ENCODE peak calls at places on chromosomes 13 and 19, in six cellular contexts. One of them, this sample, is unnamed. For H3K4me1, the result is how much of the 10 kb centered on the place peaks cover.

GRCh38 chr13:98050041-98050466 is 92.8 kb upstream of the FARP1 start:
- DNase-seq in colonic mucosa: no peak
- DNase-seq in left ventricle myocardium inferior: no peak
- DNase-seq in mammary epithelial cell: peak
- DNase-seq in GM23338: no peak
- DNase-seq in CD8-positive, alpha-beta T cell: no peak
- DNase-seq in this sample: no peak

GRCh38 chr13:19927117-19927734 is 31.3 kb upstream of the ZMYM2 start:
- DNase-seq in mammary epithelial cell: peak
- DNase-seq in CD8-positive, alpha-beta T cell: no peak
- DNase-seq in left ventricle myocardium inferior: no peak
- DNase-seq in colonic mucosa: no peak
- DNase-seq in GM23338: peak
- DNase-seq in this sample: no peak

GRCh38 chr13:113168211-113168610 is 9.8 kb downstream of the PROZ start:
- DNase-seq in left ventricle myocardium inferior: no peak
- DNase-seq in colonic mucosa: no peak
- DNase-seq in CD8-positive, alpha-beta T cell: no peak
- DNase-seq in GM23338: no peak
- DNase-seq in mammary epithelial cell: no peak
- DNase-seq in this sample: no peak

GRCh38 chr19:10404888-10405808 is 1.8 kb upstream of the CDC37 start:
- DNase-seq in GM23338: peak
- DNase-seq in CD8-positive, alpha-beta T cell: peak
- DNase-seq in colonic mucosa: no peak
- DNase-seq in mammary epithelial cell: no peak
- DNase-seq in left ventricle myocardium inferior: no peak
- DNase-seq in this sample: no peak

GRCh38 chr19:39406656-39407393 is at the start of gene ZFP36:
- DNase-seq in GM23338: peak
- DNase-seq in left ventricle myocardium inferior: peak
- DNase-seq in mammary epithelial cell: peak
- DNase-seq in colonic mucosa: peak
- DNase-seq in CD8-positive, alpha-beta T cell: peak
- DNase-seq in this sample: peak

GRCh38 chr13:113047587-113047986 is 58.0 kb upstream of the F7 start:
- DNase-seq in CD8-positive, alpha-beta T cell: no peak
- DNase-seq in mammary epithelial cell: no peak
- DNase-seq in colonic mucosa: no peak
- DNase-seq in GM23338: no peak
- DNase-seq in left ventricle myocardium inferior: no peak
- DNase-seq in this sample: no peak

GRCh38 chr13:72849571-72849970 is 67.6 kb downstream of the PIBF1 start:
- DNase-seq in left ventricle myocardium inferior: no peak
- DNase-seq in GM23338: no peak
- DNase-seq in mammary epithelial cell: no peak
- DNase-seq in CD8-positive, alpha-beta T cell: no peak
- DNase-seq in colonic mucosa: no peak
- DNase-seq in this sample: no peak

GRCh38 chr13:114105351-114106225 is 26.8 kb downstream of the RASA3 start:
- DNase-seq in left ventricle myocardium inferior: no peak
- DNase-seq in mammary epithelial cell: no peak
- DNase-seq in GM23338: no peak
- DNase-seq in colonic mucosa: no peak
- DNase-seq in CD8-positive, alpha-beta T cell: no peak
- DNase-seq in this sample: peak

GRCh38 chr13:72638059-72638815 is 89.2 kb downstream of the MZT1 start:
- DNase-seq in mammary epithelial cell: peak
- DNase-seq in CD8-positive, alpha-beta T cell: no peak
- DNase-seq in GM23338: peak
- DNase-seq in colonic mucosa: no peak
- DNase-seq in left ventricle myocardium inferior: no peak
- DNase-seq in this sample: no peak

GRCh38 chr19:47020992-47021496 is 1.4 kb downstream of the NPAS1 start:
- DNase-seq in mammary epithelial cell: no peak
- DNase-seq in CD8-positive, alpha-beta T cell: no peak
- DNase-seq in colonic mucosa: no peak
- DNase-seq in GM23338: peak
- DNase-seq in left ventricle myocardium inferior: no peak
- DNase-seq in this sample: no peak

GRCh38 chr13:75368167-75368566 is 113.8 kb downstream of the TBC1D4 start:
- DNase-seq in mammary epithelial cell: peak
- DNase-seq in colonic mucosa: no peak
- DNase-seq in left ventricle myocardium inferior: no peak
- DNase-seq in CD8-positive, alpha-beta T cell: no peak
- DNase-seq in GM23338: no peak
- DNase-seq in this sample: no peak

GRCh38 chr19:48925240-48925843 is 8.2 kb upstream of the DHDH start:
- DNase-seq in left ventricle myocardium inferior: no peak
- DNase-seq in colonic mucosa: no peak
- DNase-seq in mammary epithelial cell: peak
- DNase-seq in CD8-positive, alpha-beta T cell: no peak
- DNase-seq in GM23338: no peak
- DNase-seq in this sample: no peak

GRCh38 chr19:47489072-47489914 is 5.3 kb upstream of the KPTN start:
- DNase-seq in GM23338: no peak
- DNase-seq in left ventricle myocardium inferior: no peak
- DNase-seq in mammary epithelial cell: no peak
- DNase-seq in CD8-positive, alpha-beta T cell: no peak
- DNase-seq in colonic mucosa: no peak
- DNase-seq in this sample: no peak

GRCh38 chr13:103039183-103039582 is 27.0 kb downstream of the SLC10A2 start:
- DNase-seq in CD8-positive, alpha-beta T cell: no peak
- DNase-seq in colonic mucosa: no peak
- DNase-seq in left ventricle myocardium inferior: no peak
- DNase-seq in GM23338: peak
- DNase-seq in mammary epithelial cell: no peak
- DNase-seq in this sample: no peak

GRCh38 chr13:59398127-59398526 is 765.6 kb downstream of the DIAPH3 start:
- DNase-seq in left ventricle myocardium inferior: no peak
- DNase-seq in colonic mucosa: no peak
- DNase-seq in GM23338: no peak
- DNase-seq in CD8-positive, alpha-beta T cell: no peak
- DNase-seq in mammary epithelial cell: no peak
- DNase-seq in this sample: no peak

GRCh38 chr13:98451676-98452105 is 125.2 kb downstream of the STK24 start:
- DNase-seq in CD8-positive, alpha-beta T cell: no peak
- DNase-seq in left ventricle myocardium inferior: peak
- DNase-seq in mammary epithelial cell: no peak
- DNase-seq in colonic mucosa: no peak
- DNase-seq in GM23338: no peak
- DNase-seq in this sample: peak

GRCh38 chr19:35459414-35460082 is 11.5 kb downstream of the FFAR2 start:
- DNase-seq in CD8-positive, alpha-beta T cell: no peak
- DNase-seq in mammary epithelial cell: no peak
- DNase-seq in left ventricle myocardium inferior: peak
- DNase-seq in GM23338: no peak
- DNase-seq in colonic mucosa: peak
- DNase-seq in this sample: no peak

GRCh38 chr13:93259527-93260080 is 33.0 kb downstream of the GPC6 start:
- DNase-seq in mammary epithelial cell: no peak
- DNase-seq in CD8-positive, alpha-beta T cell: no peak
- DNase-seq in GM23338: no peak
- DNase-seq in colonic mucosa: no peak
- DNase-seq in left ventricle myocardium inferior: no peak
- DNase-seq in this sample: no peak

GRCh38 chr13:46605824-46606554 is 53.0 kb downstream of the LRCH1 start:
- DNase-seq in left ventricle myocardium inferior: no peak
- DNase-seq in colonic mucosa: no peak
- DNase-seq in mammary epithelial cell: no peak
- DNase-seq in GM23338: no peak
- DNase-seq in CD8-positive, alpha-beta T cell: no peak
- DNase-seq in this sample: no peak

GRCh38 chr13:49786609-49787008 is 5.9 kb downstream of the KPNA3 start:
- DNase-seq in GM23338: no peak
- DNase-seq in colonic mucosa: no peak
- DNase-seq in left ventricle myocardium inferior: no peak
- DNase-seq in CD8-positive, alpha-beta T cell: no peak
- DNase-seq in mammary epithelial cell: no peak
- DNase-seq in this sample: no peak
- H3K4me1 ChIP-seq in GM23338: under half
- H3K4me1 ChIP-seq in colonic mucosa: under half
- H3K4me1 ChIP-seq in left ventricle myocardium inferior: half or more
- H3K4me1 ChIP-seq in CD8-positive, alpha-beta T cell: under half
- H3K4me1 ChIP-seq in mammary epithelial cell: under half
- H3K4me1 ChIP-seq in this sample: under half

GRCh38 chr19:44752123-44752815 is 3.8 kb downstream of the BCL3 start:
- DNase-seq in left ventricle myocardium inferior: no peak
- DNase-seq in CD8-positive, alpha-beta T cell: no peak
- DNase-seq in mammary epithelial cell: no peak
- DNase-seq in colonic mucosa: no peak
- DNase-seq in GM23338: no peak
- DNase-seq in this sample: no peak
- H3K4me1 ChIP-seq in left ventricle myocardium inferior: half or more
- H3K4me1 ChIP-seq in CD8-positive, alpha-beta T cell: half or more
- H3K4me1 ChIP-seq in mammary epithelial cell: under half
- H3K4me1 ChIP-seq in colonic mucosa: under half
- H3K4me1 ChIP-seq in GM23338: under half
- H3K4me1 ChIP-seq in this sample: under half

DNA sequence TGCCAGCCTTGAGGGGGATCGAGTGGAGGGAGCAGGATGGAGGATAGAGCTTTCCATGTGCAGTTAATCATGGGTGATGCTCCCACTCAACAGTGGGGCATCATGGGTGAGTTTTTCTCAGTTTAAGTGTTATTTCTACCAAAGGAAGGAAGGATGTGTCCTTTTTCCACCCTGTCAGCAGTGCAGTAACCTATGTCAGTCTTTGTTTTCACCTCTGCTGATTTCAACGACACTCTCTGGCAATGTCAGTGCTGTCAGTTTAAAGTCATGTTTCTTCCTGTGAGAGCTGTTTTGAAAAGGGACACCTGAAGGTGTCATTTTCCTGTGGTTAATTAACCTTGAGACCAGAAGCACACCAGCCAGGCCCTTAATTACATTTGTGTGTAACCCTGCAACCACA is 755.7 kb downstream of the OLFM4 start:
- DNase-seq in mammary epithelial cell: no peak
- DNase-seq in colonic mucosa: no peak
- DNase-seq in CD8-positive, alpha-beta T cell: no peak
- DNase-seq in left ventricle myocardium inferior: no peak
- DNase-seq in GM23338: no peak
- DNase-seq in this sample: no peak
- H3K4me1 ChIP-seq in mammary epithelial cell: under half
- H3K4me1 ChIP-seq in colonic mucosa: under half
- H3K4me1 ChIP-seq in CD8-positive, alpha-beta T cell: under half
- H3K4me1 ChIP-seq in left ventricle myocardium inferior: under half
- H3K4me1 ChIP-seq in GM23338: under half
- H3K4me1 ChIP-seq in this sample: under half

DNA sequence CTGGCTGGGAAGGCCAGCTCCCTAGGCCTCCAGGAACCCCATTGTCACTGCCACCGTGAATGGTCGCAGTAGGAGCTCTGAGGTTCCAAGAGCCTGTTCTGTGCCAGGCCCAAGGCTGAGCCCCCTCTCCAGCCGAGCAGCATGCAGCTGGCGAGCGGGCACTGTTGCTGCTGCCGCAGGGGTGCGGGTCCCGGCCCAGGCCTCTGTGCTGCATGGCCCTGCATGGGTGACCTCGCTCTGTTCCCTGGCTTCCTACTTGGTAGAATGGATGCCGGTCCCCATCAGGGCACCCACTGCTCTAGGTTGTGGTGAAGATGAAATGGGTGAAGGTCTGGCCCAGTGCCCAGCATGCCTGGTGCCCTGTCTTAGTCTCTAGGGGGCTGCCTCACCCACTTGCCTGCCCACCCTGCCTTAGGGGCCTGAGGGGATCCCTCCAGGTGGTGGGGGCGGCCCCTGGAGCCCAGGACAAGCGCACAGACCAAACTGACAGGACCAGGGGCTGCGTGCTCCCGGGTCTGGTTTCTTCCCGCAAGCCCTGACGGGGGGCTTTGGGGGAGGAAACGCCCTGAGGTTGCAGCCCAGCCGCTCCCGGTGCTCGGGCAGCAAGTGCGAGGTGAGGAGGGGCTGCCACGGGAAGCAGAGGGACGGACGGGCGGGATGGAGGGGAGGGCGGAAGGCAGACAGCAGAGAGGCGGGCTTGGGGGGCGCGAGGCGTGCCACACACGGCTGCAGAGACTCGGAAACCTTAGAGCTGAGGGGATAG is 8.7 kb upstream of the UQCR11 start:
- DNase-seq in GM23338: no peak
- DNase-seq in left ventricle myocardium inferior: no peak
- DNase-seq in colonic mucosa: no peak
- DNase-seq in mammary epithelial cell: no peak
- DNase-seq in CD8-positive, alpha-beta T cell: no peak
- DNase-seq in this sample: no peak
- H3K4me1 ChIP-seq in GM23338: under half
- H3K4me1 ChIP-seq in left ventricle myocardium inferior: under half
- H3K4me1 ChIP-seq in colonic mucosa: under half
- H3K4me1 ChIP-seq in mammary epithelial cell: under half
- H3K4me1 ChIP-seq in CD8-positive, alpha-beta T cell: under half
- H3K4me1 ChIP-seq in this sample: under half

DNA sequence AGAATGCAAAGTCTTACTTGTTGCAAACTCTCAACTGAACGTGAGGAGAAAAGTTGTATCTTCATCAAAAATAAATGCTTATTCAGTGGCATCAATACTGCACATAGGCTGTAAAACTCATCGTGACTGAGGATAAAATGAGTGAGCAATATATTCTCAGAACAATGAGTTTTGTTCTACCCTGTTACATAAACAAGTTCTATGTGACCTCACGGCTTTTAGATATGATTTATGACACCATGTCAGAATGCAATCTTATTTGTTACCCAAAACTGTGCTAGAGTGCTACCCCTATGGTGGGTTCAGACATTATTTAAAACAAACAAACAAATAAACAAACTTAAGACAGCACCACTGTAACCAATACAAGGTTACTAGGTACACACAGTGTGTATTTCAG is 55.4 kb downstream of the FOXO1 start:
- DNase-seq in CD8-positive, alpha-beta T cell: no peak
- DNase-seq in left ventricle myocardium inferior: no peak
- DNase-seq in mammary epithelial cell: peak
- DNase-seq in GM23338: no peak
- DNase-seq in colonic mucosa: no peak
- DNase-seq in this sample: no peak
- H3K4me1 ChIP-seq in CD8-positive, alpha-beta T cell: half or more
- H3K4me1 ChIP-seq in left ventricle myocardium inferior: half or more
- H3K4me1 ChIP-seq in mammary epithelial cell: under half
- H3K4me1 ChIP-seq in GM23338: half or more
- H3K4me1 ChIP-seq in colonic mucosa: under half
- H3K4me1 ChIP-seq in this sample: under half

GRCh38 chr19:18481505-18482222 is 40.2 kb downstream of the ELL start:
- DNase-seq in colonic mucosa: no peak
- DNase-seq in left ventricle myocardium inferior: no peak
- DNase-seq in CD8-positive, alpha-beta T cell: no peak
- DNase-seq in GM23338: no peak
- DNase-seq in mammary epithelial cell: no peak
- DNase-seq in this sample: no peak
- H3K4me1 ChIP-seq in colonic mucosa: under half
- H3K4me1 ChIP-seq in left ventricle myocardium inferior: half or more
- H3K4me1 ChIP-seq in CD8-positive, alpha-beta T cell: half or more
- H3K4me1 ChIP-seq in GM23338: under half
- H3K4me1 ChIP-seq in mammary epithelial cell: half or more
- H3K4me1 ChIP-seq in this sample: under half

GRCh38 chr19:8248348-8249328 is 39.5 kb downstream of the CERS4 start:
- DNase-seq in mammary epithelial cell: no peak
- DNase-seq in GM23338: no peak
- DNase-seq in colonic mucosa: no peak
- DNase-seq in left ventricle myocardium inferior: no peak
- DNase-seq in CD8-positive, alpha-beta T cell: no peak
- DNase-seq in this sample: no peak
- H3K4me1 ChIP-seq in mammary epithelial cell: under half
- H3K4me1 ChIP-seq in GM23338: under half
- H3K4me1 ChIP-seq in colonic mucosa: under half
- H3K4me1 ChIP-seq in left ventricle myocardium inferior: under half
- H3K4me1 ChIP-seq in CD8-positive, alpha-beta T cell: under half
- H3K4me1 ChIP-seq in this sample: under half